ENCODE peak calls at places on chromosomes 13 and 19, in ten cellular contexts. K is SK-N-SH, O is prostate gland, L is suprapubic skin, D is H1, Z is breast epithelium, G is upper lobe of left lung, I is sigmoid colon, J is GM23338, H is spleen. X is an unnamed sample.

GRCh38 chr19:46674416-46675178 is 13.6 kb upstream of the DACT3 start:
- DNase-seq in Z (no peak), G (no peak), I (no peak), K (peak), D (no peak), O (no peak), J (peak), L (no peak), H (no peak), X (no peak)

GRCh38 chr13:105598551-105598950 is 936.9 kb downstream of the EFNB2 start:
- DNase-seq in H (no peak), J (no peak), I (no peak), Z (no peak), G (no peak), O (no peak), L (no peak), D (no peak), K (no peak), X (no peak)

GRCh38 chr13:20363604-20364003 is 131.5 kb upstream of the GJB6 start:
- DNase-seq in D (no peak), G (no peak), H (no peak), J (no peak), K (no peak), I (no peak), L (no peak), O (no peak), Z (no peak), X (no peak)

GRCh38 chr19:10291554-10292205 is 1.9 kb downstream of the ICAM5 start:
- DNase-seq in O (no peak), L (no peak), G (peak), J (no peak), I (peak), D (no peak), Z (no peak), H (no peak), K (no peak), X (no peak)

GRCh38 chr19:4108767-4109625 is 14.9 kb downstream of the MAP2K2 start:
- DNase-seq in Z (no peak), K (no peak), L (no peak), J (no peak), G (peak), I (no peak), D (no peak), H (peak), O (no peak), X (no peak)

GRCh38 chr13:45511310-45512147 is 46.8 kb downstream of the COG3 start:
- DNase-seq in K (peak), D (no peak), O (peak), Z (no peak), H (no peak), G (no peak), I (no peak), J (peak), L (no peak), X (no peak)

GRCh38 chr13:114080739-114081561 is 51.5 kb downstream of the RASA3 start:
- DNase-seq in J (no peak), G (peak), I (peak), Z (peak), L (peak), O (no peak), D (no peak), K (no peak), H (no peak), X (no peak)

GRCh38 chr13:33016414-33017409 is at the start of gene KL:
- DNase-seq in L (peak), I (peak), O (no peak), K (peak), J (peak), D (no peak), G (peak), H (peak), Z (no peak), X (no peak)

GRCh38 chr19:56101746-56102535 is 19.2 kb downstream of the ZNF787 start:
- DNase-seq in D (no peak), H (no peak), J (no peak), G (peak), O (no peak), K (no peak), I (no peak), L (no peak), Z (no peak), X (no peak)

GRCh38 chr13:48281556-48281955 is 22.0 kb upstream of the RB1 start:
- DNase-seq in H (no peak), G (no peak), K (no peak), I (no peak), D (no peak), L (no peak), Z (no peak), O (no peak), J (no peak), X (no peak)

GRCh38 chr13:74158606-74159352 is 24.6 kb upstream of the KLF12 start:
- DNase-seq in H (no peak), O (no peak), D (no peak), I (no peak), Z (no peak), K (no peak), L (no peak), J (no peak), G (no peak), X (no peak)

GRCh38 chr19:17679526-17680234 is 8.5 kb downstream of the UNC13A start:
- DNase-seq in O (no peak), K (no peak), J (peak), I (no peak), D (no peak), L (no peak), Z (no peak), H (no peak), G (no peak), X (no peak)

GRCh38 chr19:55638864-55639359 is 1.9 kb upstream of the ZNF580 start:
- DNase-seq in Z (no peak), O (no peak), D (no peak), H (no peak), I (no peak), K (peak), J (peak), L (no peak), G (no peak), X (no peak)

GRCh38 chr13:109704771-109705628 is 81.4 kb downstream of the IRS2 start:
- DNase-seq in K (no peak), D (no peak), I (peak), O (no peak), H (peak), G (no peak), J (no peak), L (no peak), Z (no peak), X (no peak)

GRCh38 chr19:38877781-38878574 is at the start of gene RINL:
- DNase-seq in L (no peak), K (peak), H (peak), I (no peak), O (no peak), Z (no peak), G (no peak), D (no peak), J (peak), X (no peak)

GRCh38 chr19:15443838-15444237 is 5.9 kb downstream of the WIZ start:
- DNase-seq in L (no peak), O (no peak), H (no peak), J (no peak), I (no peak), K (no peak), Z (no peak), G (no peak), D (no peak), X (no peak)

GRCh38 chr19:31100945-31101344 is 248.3 kb downstream of the TSHZ3 start:
- DNase-seq in D (no peak), Z (no peak), I (no peak), G (no peak), L (no peak), H (no peak), O (no peak), K (no peak), J (no peak), X (no peak)

GRCh38 chr13:24135674-24136300 is 24.7 kb upstream of the SPATA13 start:
- DNase-seq in G (no peak), I (no peak), D (no peak), O (no peak), K (no peak), H (no peak), J (no peak), Z (no peak), L (no peak), X (no peak)

GRCh38 chr13:50127017-50127725 is 111.9 kb downstream of the KCNRG start:
- DNase-seq in O (no peak), H (peak), G (peak), J (peak), I (peak), D (no peak), Z (peak), K (no peak), L (peak), X (no peak)

DNA sequence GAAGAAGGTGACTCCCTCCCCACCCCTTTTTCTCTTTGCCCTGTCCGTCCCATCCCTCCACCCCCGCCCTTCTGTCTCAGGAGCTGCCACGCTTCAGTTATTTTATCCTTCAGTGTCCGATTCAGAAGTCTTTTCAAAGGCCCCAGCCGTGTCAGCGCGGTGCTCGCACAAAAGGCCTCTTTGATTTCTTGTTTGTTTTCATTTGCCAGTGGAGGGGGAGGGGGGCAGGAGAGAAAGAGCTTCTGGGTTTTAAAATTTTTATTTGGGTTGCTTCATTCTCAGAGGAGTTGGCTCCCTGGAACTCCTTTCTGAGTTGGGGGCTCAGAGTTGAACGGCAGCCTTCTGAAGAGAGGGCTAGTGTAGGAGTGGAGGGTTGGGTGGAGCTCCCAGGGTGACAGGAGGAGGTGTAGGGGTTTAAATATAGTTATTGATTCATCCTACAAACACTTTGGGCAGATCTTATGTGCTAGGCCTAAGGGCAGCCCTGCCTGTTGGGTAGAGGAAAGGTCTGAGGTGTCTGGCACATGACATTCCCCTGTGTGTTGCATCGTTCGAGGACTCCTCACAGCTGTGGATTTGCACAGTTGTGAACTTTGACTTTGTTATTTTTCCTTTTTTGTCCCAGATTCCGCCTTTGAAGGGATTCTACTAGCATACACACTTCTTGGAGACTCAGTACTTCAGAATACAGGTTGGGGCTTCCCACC is 36.8 kb downstream of the NFIX start:
- DNase-seq in D (no peak), J (no peak), L (no peak), K (no peak), O (no peak), Z (no peak), I (no peak), G (no peak), H (no peak), X (no peak)
- H3K4me3 ChIP-seq in D (no peak), J (no peak), L (peak), K (no peak), O (peak), Z (no peak), I (no peak), G (no peak), H (no peak), X (no peak)

GRCh38 chr19:16586477-16586871 is 14.3 kb upstream of the SLC35E1 start:
- DNase-seq in L (no peak), K (no peak), G (no peak), D (no peak), J (no peak), H (peak), I (no peak), O (no peak), Z (no peak), X (no peak)
- TF ChIP-seq POLR2AphosphoS5 in L (no peak), K (no peak), G (no peak), D (no peak), J (no peak), H (no peak), I (no peak), O (no peak), Z (no peak), X (no peak)

DNA sequence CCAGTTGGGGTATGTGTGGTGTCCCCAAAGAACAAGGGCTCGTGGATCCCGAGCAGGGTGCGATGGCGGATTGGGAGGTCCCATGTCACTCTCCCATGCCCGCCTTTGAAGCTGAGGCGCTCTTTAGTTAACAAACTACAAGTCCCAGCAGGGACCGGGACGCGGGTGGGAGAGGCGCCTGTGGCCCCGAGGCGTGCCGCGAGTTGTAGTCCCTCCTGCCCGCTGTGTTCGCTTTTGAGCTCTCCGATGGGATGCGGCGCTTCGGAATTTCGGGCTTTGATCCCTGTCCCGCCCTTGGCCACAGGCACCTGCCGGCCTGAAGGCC is 10.9 kb downstream of the CYTH2 start:
- DNase-seq in D (no peak), K (no peak), G (peak), J (peak), Z (no peak), L (no peak), O (peak), H (peak), I (peak), X (no peak)
- H3K4me3 ChIP-seq in D (no peak), K (no peak), G (peak), J (peak), Z (peak), L (peak), O (peak), H (peak), I (peak), X (peak)

DNA sequence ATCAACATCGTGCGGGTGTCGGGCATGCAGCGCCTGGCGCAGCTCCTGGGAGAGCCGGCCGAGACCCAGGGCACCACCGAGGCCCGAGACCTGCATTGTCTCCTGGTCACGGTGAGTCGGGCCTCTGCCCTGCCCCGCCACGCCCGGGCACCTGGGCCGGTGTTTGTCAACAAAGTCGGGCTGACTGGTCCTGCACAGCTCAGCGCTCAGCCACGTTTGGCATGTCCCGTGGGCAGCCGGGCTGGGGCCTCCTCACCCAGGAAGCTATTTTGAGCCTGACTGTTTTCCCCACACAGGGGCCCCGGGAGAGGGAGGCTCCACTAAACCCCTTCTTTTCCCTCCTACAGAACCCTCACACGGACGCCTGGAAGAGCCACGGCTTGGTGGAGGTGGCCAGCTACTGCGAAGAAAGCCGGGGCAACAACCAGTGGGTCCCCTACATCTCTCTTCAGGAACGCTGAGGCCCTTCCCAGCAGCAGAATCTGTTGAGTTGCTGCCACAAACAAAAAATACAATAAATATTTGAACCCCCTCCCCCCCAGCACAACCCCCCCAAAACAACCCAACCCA is 1.3 kb downstream of the GADD45B start:
- DNase-seq in H (peak), L (no peak), O (peak), I (no peak), D (no peak), Z (peak), K (no peak), G (peak), J (no peak), X (no peak)
- TF ChIP-seq POLR2AphosphoS5 in H (peak), L (no peak), O (peak), I (peak), D (no peak), Z (peak), K (no peak), G (peak), J (no peak), X (peak)

DNA sequence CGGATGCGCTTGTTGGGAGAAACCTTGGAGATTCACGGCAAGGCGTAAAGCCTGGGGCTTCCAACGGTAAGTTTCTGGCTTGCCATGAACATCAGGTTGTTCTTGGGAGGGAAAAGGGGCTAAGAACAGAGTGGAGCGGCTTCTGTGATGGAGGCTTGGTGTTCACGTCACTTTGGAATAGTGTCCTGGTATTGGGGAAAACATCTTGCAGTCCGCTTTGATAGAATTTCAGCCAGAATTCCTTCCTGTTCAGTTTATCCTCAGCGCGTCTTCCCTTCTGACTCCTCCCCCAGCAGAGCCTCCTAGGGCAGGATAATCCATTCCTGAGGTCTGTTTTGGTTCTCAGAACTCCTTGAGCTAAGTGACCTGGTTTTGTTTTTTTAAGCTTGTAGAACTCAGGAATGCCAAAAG is 2.0 kb downstream of the KCTD15 start:
- DNase-seq in Z (no peak), G (no peak), K (peak), L (no peak), O (no peak), H (no peak), D (no peak), J (peak), I (no peak), X (no peak)
- H3K4me3 ChIP-seq in Z (peak), G (peak), K (no peak), L (peak), O (peak), H (peak), D (peak), J (peak), I (peak), X (peak)

GRCh38 chr13:79386125-79386822 is 19.8 kb downstream of the RBM26 start:
- DNase-seq in G (no peak), H (no peak), J (no peak), Z (no peak), I (no peak), L (no peak), K (no peak), O (no peak), D (no peak), X (no peak)
- TF ChIP-seq POLR2AphosphoS5 in G (no peak), H (no peak), J (no peak), Z (no peak), I (no peak), L (no peak), K (no peak), O (no peak), D (no peak), X (no peak)